ENCODE peak calls at places on chromosomes 5 and 9, in six cellular contexts. One of them, this sample, is unnamed. For H3K4me1, the result is how much of the 10 kb centered on the place peaks cover.

GRCh38 chr9:36341936-36342577 is 58.0 kb downstream of the RNF38 start:
- DNase-seq in right atrium auricular region: no peak
- DNase-seq in H1: no peak
- DNase-seq in neuronal stem cell: no peak
- DNase-seq in fibroblast of lung: peak
- DNase-seq in IMR-90: no peak
- DNase-seq in this sample: no peak

GRCh38 chr5:172420215-172420934 is 34.0 kb downstream of the SH3PXD2B start:
- DNase-seq in right atrium auricular region: peak
- DNase-seq in H1: peak
- DNase-seq in neuronal stem cell: no peak
- DNase-seq in fibroblast of lung: peak
- DNase-seq in IMR-90: peak
- DNase-seq in this sample: no peak

GRCh38 chr5:178672635-178673034 is 45.8 kb upstream of the CLK4 start:
- DNase-seq in right atrium auricular region: no peak
- DNase-seq in H1: no peak
- DNase-seq in neuronal stem cell: no peak
- DNase-seq in fibroblast of lung: no peak
- DNase-seq in IMR-90: no peak
- DNase-seq in this sample: no peak

GRCh38 chr5:113162770-113163169 is 186.2 kb downstream of the DCP2 start:
- DNase-seq in right atrium auricular region: no peak
- DNase-seq in H1: peak
- DNase-seq in neuronal stem cell: no peak
- DNase-seq in fibroblast of lung: peak
- DNase-seq in IMR-90: peak
- DNase-seq in this sample: no peak

GRCh38 chr5:171774418-171774817 is 11.2 kb upstream of the SMIM23 start:
- DNase-seq in right atrium auricular region: no peak
- DNase-seq in H1: peak
- DNase-seq in neuronal stem cell: no peak
- DNase-seq in fibroblast of lung: no peak
- DNase-seq in IMR-90: no peak
- DNase-seq in this sample: no peak

GRCh38 chr5:103624035-103624461 is 61.5 kb upstream of the NUDT12 start:
- DNase-seq in right atrium auricular region: no peak
- DNase-seq in H1: no peak
- DNase-seq in neuronal stem cell: no peak
- DNase-seq in fibroblast of lung: peak
- DNase-seq in IMR-90: peak
- DNase-seq in this sample: no peak

GRCh38 chr5:39986614-39987013 is 561.8 kb upstream of the DAB2 start:
- DNase-seq in right atrium auricular region: no peak
- DNase-seq in H1: no peak
- DNase-seq in neuronal stem cell: no peak
- DNase-seq in fibroblast of lung: no peak
- DNase-seq in IMR-90: no peak
- DNase-seq in this sample: no peak

GRCh38 chr5:45696206-45696836 is at the start of gene HCN1:
- DNase-seq in right atrium auricular region: peak
- DNase-seq in H1: peak
- DNase-seq in neuronal stem cell: peak
- DNase-seq in fibroblast of lung: peak
- DNase-seq in IMR-90: peak
- DNase-seq in this sample: peak

GRCh38 chr5:109580225-109580624 is 109.5 kb upstream of the MAN2A1 start:
- DNase-seq in right atrium auricular region: no peak
- DNase-seq in H1: no peak
- DNase-seq in neuronal stem cell: no peak
- DNase-seq in fibroblast of lung: no peak
- DNase-seq in IMR-90: no peak
- DNase-seq in this sample: no peak

GRCh38 chr9:14277202-14277601 is 36.7 kb downstream of the NFIB start:
- DNase-seq in right atrium auricular region: no peak
- DNase-seq in H1: no peak
- DNase-seq in neuronal stem cell: no peak
- DNase-seq in fibroblast of lung: peak
- DNase-seq in IMR-90: peak
- DNase-seq in this sample: no peak

GRCh38 chr5:35094966-35095365 is 47.2 kb upstream of the AGXT2 start:
- DNase-seq in right atrium auricular region: no peak
- DNase-seq in H1: no peak
- DNase-seq in neuronal stem cell: no peak
- DNase-seq in fibroblast of lung: no peak
- DNase-seq in IMR-90: no peak
- DNase-seq in this sample: no peak

GRCh38 chr5:38551020-38552017 is 5.1 kb downstream of the LIFR start:
- DNase-seq in right atrium auricular region: no peak
- DNase-seq in H1: no peak
- DNase-seq in neuronal stem cell: no peak
- DNase-seq in fibroblast of lung: peak
- DNase-seq in IMR-90: peak
- DNase-seq in this sample: peak

GRCh38 chr5:158838788-158839187 is 260.9 kb downstream of the EBF1 start:
- DNase-seq in right atrium auricular region: no peak
- DNase-seq in H1: no peak
- DNase-seq in neuronal stem cell: no peak
- DNase-seq in fibroblast of lung: no peak
- DNase-seq in IMR-90: no peak
- DNase-seq in this sample: no peak

GRCh38 chr9:136542246-136543041 is 3.4 kb downstream of the NOTCH1 start:
- DNase-seq in right atrium auricular region: no peak
- DNase-seq in H1: no peak
- DNase-seq in neuronal stem cell: peak
- DNase-seq in fibroblast of lung: no peak
- DNase-seq in IMR-90: no peak
- DNase-seq in this sample: no peak

GRCh38 chr9:114701971-114702370 is 20.0 kb upstream of the TEX48 start:
- DNase-seq in right atrium auricular region: no peak
- DNase-seq in H1: no peak
- DNase-seq in neuronal stem cell: no peak
- DNase-seq in fibroblast of lung: no peak
- DNase-seq in IMR-90: no peak
- DNase-seq in this sample: no peak

GRCh38 chr5:149216515-149216914 is 55.1 kb upstream of the AFAP1L1 start:
- DNase-seq in right atrium auricular region: no peak
- DNase-seq in H1: no peak
- DNase-seq in neuronal stem cell: no peak
- DNase-seq in fibroblast of lung: no peak
- DNase-seq in IMR-90: no peak
- DNase-seq in this sample: no peak

GRCh38 chr5:43661102-43661501 is 58.1 kb downstream of the NNT start:
- DNase-seq in right atrium auricular region: no peak
- DNase-seq in H1: peak
- DNase-seq in neuronal stem cell: peak
- DNase-seq in fibroblast of lung: peak
- DNase-seq in IMR-90: peak
- DNase-seq in this sample: no peak

GRCh38 chr9:126915281-126915816 is 767 bp downstream of the RALGPS1 start:
- DNase-seq in right atrium auricular region: no peak
- DNase-seq in H1: peak
- DNase-seq in neuronal stem cell: peak
- DNase-seq in fibroblast of lung: no peak
- DNase-seq in IMR-90: no peak
- DNase-seq in this sample: no peak

GRCh38 chr5:128015978-128016377 is 67.6 kb upstream of the SLC12A2 start:
- DNase-seq in right atrium auricular region: no peak
- DNase-seq in H1: no peak
- DNase-seq in neuronal stem cell: no peak
- DNase-seq in fibroblast of lung: peak
- DNase-seq in IMR-90: peak
- DNase-seq in this sample: no peak

GRCh38 chr5:90484540-90484939 is 9.9 kb downstream of the POLR3G start:
- DNase-seq in right atrium auricular region: no peak
- DNase-seq in H1: no peak
- DNase-seq in neuronal stem cell: no peak
- DNase-seq in fibroblast of lung: no peak
- DNase-seq in IMR-90: peak
- DNase-seq in this sample: no peak

GRCh38 chr9:109286571-109286977 is 34.3 kb downstream of the EPB41L4B start:
- DNase-seq in right atrium auricular region: no peak
- DNase-seq in H1: no peak
- DNase-seq in neuronal stem cell: no peak
- DNase-seq in fibroblast of lung: peak
- DNase-seq in IMR-90: peak
- DNase-seq in this sample: no peak

GRCh38 chr5:32953694-32954093 is 242.6 kb downstream of the NPR3 start:
- DNase-seq in right atrium auricular region: no peak
- DNase-seq in H1: no peak
- DNase-seq in neuronal stem cell: no peak
- DNase-seq in fibroblast of lung: peak
- DNase-seq in IMR-90: no peak
- DNase-seq in this sample: no peak

GRCh38 chr5:119363271-119363670 is 7.5 kb downstream of the TNFAIP8 start:
- DNase-seq in right atrium auricular region: no peak
- DNase-seq in H1: no peak
- DNase-seq in neuronal stem cell: no peak
- DNase-seq in fibroblast of lung: no peak
- DNase-seq in IMR-90: no peak
- DNase-seq in this sample: no peak
- H3K4me3 ChIP-seq in right atrium auricular region: no peak
- H3K4me3 ChIP-seq in H1: no peak
- H3K4me3 ChIP-seq in neuronal stem cell: no peak
- H3K4me3 ChIP-seq in fibroblast of lung: no peak
- H3K4me3 ChIP-seq in IMR-90: no peak
- H3K4me3 ChIP-seq in this sample: no peak

DNA sequence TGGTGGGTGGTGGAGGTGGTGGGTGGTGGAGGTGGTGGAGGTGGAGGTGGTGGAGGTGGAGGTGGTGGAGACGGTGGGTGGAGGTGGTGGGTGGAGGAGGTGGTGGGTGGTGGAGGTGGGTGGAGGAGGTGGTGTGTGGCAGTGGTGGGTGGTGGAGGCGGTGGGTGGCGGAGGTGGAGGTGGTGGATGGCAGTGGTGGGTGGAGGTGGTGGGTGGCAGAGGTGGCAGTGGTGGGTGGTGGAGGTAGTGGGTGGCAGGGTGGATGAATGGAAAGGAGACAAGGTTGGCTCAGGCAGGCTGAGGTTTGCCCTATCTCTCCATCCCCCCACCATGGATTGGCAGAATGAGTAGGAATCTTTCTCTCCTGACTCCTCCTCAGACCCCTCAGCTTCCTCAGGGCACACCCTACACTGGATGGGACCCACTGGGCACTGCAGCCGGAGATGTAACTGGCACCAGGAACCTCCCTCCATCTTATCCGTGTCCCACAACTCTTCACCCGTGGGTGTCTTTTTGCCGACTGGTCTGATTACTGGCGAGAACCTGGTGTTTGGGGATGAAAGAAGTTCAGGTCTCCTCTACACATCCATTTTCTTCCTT is 166.3 kb downstream of the C9orf50 start:
- DNase-seq in right atrium auricular region: no peak
- DNase-seq in H1: no peak
- DNase-seq in neuronal stem cell: no peak
- DNase-seq in fibroblast of lung: no peak
- DNase-seq in IMR-90: no peak
- DNase-seq in this sample: no peak
- H3K4me1 ChIP-seq in right atrium auricular region: under half
- H3K4me1 ChIP-seq in H1: under half
- H3K4me1 ChIP-seq in neuronal stem cell: under half
- H3K4me1 ChIP-seq in fibroblast of lung: under half
- H3K4me1 ChIP-seq in IMR-90: under half
- H3K4me1 ChIP-seq in this sample: under half

GRCh38 chr5:177427211-177427822 is 841 bp downstream of the GRK6 start:
- DNase-seq in right atrium auricular region: no peak
- DNase-seq in H1: no peak
- DNase-seq in neuronal stem cell: no peak
- DNase-seq in fibroblast of lung: no peak
- DNase-seq in IMR-90: no peak
- DNase-seq in this sample: no peak

GRCh38 chr5:177429248-177430045 is 3.0 kb downstream of the GRK6 start:
- DNase-seq in right atrium auricular region: no peak
- DNase-seq in H1: no peak
- DNase-seq in neuronal stem cell: no peak
- DNase-seq in fibroblast of lung: no peak
- DNase-seq in IMR-90: no peak
- DNase-seq in this sample: no peak

GRCh38 chr5:177428574-177429217 is 2.2 kb downstream of the GRK6 start:
- DNase-seq in right atrium auricular region: no peak
- DNase-seq in H1: no peak
- DNase-seq in neuronal stem cell: no peak
- DNase-seq in fibroblast of lung: no peak
- DNase-seq in IMR-90: no peak
- DNase-seq in this sample: no peak

GRCh38 chr5:177426566-177427210 is at the start of gene GRK6:
- DNase-seq in right atrium auricular region: no peak
- DNase-seq in H1: no peak
- DNase-seq in neuronal stem cell: peak
- DNase-seq in fibroblast of lung: no peak
- DNase-seq in IMR-90: no peak
- DNase-seq in this sample: peak

DNA sequence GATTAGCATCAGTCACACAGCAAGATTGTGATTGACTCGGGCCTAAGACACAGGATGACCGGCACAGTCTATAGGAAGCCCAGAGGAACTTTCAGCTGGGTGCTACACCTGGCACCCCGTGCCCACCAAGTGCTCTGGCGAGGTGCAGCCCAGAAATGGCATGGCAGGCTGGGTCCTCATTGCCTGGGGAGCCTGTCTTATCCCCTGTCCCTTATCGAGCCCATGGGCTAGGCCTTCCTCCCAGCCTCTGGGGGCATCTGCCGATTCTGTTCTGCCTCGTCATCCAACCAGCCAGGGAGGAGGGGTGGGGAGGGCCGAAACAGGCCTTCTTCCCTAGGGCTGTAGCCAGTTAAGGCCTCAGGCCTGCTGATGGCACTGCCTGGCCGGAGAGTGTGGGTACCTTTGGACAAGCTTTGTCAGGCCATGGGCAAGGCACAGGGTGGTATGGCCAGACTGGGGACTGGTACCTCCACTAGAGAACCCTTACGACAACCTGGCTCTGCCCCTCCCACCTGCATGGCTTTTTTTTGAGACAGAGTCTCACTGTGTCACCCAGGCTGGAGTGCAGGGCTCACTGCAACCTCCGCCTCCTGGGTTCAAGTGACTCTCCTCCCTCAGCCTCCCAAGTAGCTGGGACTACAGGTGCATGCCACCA is 1.6 kb downstream of the GRK6 start:
- DNase-seq in right atrium auricular region: no peak
- DNase-seq in H1: no peak
- DNase-seq in neuronal stem cell: no peak
- DNase-seq in fibroblast of lung: no peak
- DNase-seq in IMR-90: no peak
- DNase-seq in this sample: peak
- H3K4me3 ChIP-seq in right atrium auricular region: peak
- H3K4me3 ChIP-seq in H1: peak
- H3K4me3 ChIP-seq in neuronal stem cell: no peak
- H3K4me3 ChIP-seq in fibroblast of lung: no peak
- H3K4me3 ChIP-seq in IMR-90: no peak
- H3K4me3 ChIP-seq in this sample: peak

DNA sequence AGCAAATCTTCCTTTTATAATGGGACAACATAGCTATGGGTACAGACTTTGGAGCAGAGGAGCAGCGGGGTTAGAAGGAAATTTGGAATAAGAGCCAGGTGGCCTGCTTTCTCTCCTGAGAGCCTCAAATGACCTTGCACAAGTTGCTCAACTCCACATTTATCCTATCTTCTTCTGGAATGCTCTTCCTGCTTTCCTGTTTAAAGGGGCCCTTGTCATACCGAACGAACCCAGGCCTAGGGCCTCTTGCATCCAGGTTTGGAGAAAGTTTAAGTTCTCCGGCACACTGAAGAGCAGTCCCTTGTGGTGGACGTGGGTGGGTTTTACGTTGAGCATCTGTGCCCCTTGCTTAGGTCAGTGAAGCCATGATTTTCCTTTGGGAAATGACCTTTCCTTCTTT is 197.9 kb upstream of the NR3C1 start:
- DNase-seq in right atrium auricular region: no peak
- DNase-seq in H1: no peak
- DNase-seq in neuronal stem cell: no peak
- DNase-seq in fibroblast of lung: no peak
- DNase-seq in IMR-90: no peak
- DNase-seq in this sample: no peak
- H3K4me1 ChIP-seq in right atrium auricular region: under half
- H3K4me1 ChIP-seq in H1: under half
- H3K4me1 ChIP-seq in neuronal stem cell: under half
- H3K4me1 ChIP-seq in fibroblast of lung: under half
- H3K4me1 ChIP-seq in IMR-90: under half
- H3K4me1 ChIP-seq in this sample: under half

This sample was measured in SJSA1.